ENCODE peak calls at places on chromosomes 6 and 20, in seven cellular contexts. Z is hippocampal formation, Y is K562, K is caudate nucleus, O is GM23248, I is renal cortical epithelial cell, U is NCI-H345. H is an unnamed sample.

GRCh38 chr6:136880748-136881460 is 41.2 kb upstream of the SLC35D3 start:
- DNase-seq in O (no peak), Z (no peak), U (no peak), I (no peak), K (no peak), Y (no peak), H (no peak)

GRCh38 chr20:46099491-46100287 is 9.9 kb upstream of the NCOA5 start:
- DNase-seq in O (peak), Y (no peak), U (no peak), K (no peak), I (no peak), Z (peak), H (no peak)

GRCh38 chr6:128572286-128572685 is 51.9 kb upstream of the PTPRK start:
- DNase-seq in K (no peak), I (no peak), Y (no peak), U (no peak), O (peak), Z (no peak), H (no peak)

GRCh38 chr6:64932486-64932885 is 774.5 kb downstream of the EYS start:
- DNase-seq in K (no peak), Y (no peak), I (peak), U (no peak), O (no peak), Z (no peak), H (no peak)

GRCh38 chr20:3174442-3175263 is 1.3 kb upstream of the LZTS3 start:
- DNase-seq in Z (no peak), K (no peak), O (peak), U (peak), I (peak), Y (no peak), H (no peak)

GRCh38 chr6:14309516-14309915 is 191.9 kb downstream of the CD83 start:
- DNase-seq in O (no peak), I (no peak), Z (no peak), U (no peak), Y (no peak), K (no peak), H (no peak)

GRCh38 chr6:140846518-140847277 is 1286.0 kb upstream of the GJE1 start:
- DNase-seq in I (peak), U (no peak), Y (no peak), Z (no peak), K (no peak), O (peak), H (no peak)

GRCh38 chr6:41975276-41975675 is 33.7 kb upstream of the CCND3 start:
- DNase-seq in O (no peak), I (no peak), U (no peak), Z (no peak), Y (no peak), K (no peak), H (no peak)

GRCh38 chr6:168711049-168711640 is 270.2 kb downstream of the SMOC2 start:
- DNase-seq in I (no peak), O (peak), K (no peak), Y (peak), Z (no peak), U (no peak), H (no peak)

GRCh38 chr20:3390759-3391500 is 16.5 kb downstream of the DNAAF9 start:
- DNase-seq in U (no peak), Y (no peak), K (no peak), O (no peak), Z (no peak), I (peak), H (no peak)

GRCh38 chr6:101730954-101731353 is 337.4 kb downstream of the GRIK2 start:
- DNase-seq in Z (no peak), O (peak), I (peak), K (no peak), U (no peak), Y (no peak), H (no peak)

GRCh38 chr6:22784611-22785010 is 215.2 kb downstream of the HDGFL1 start:
- DNase-seq in U (no peak), O (no peak), K (peak), Z (no peak), Y (no peak), I (no peak), H (no peak)

GRCh38 chr6:107704377-107705013 is 119.6 kb downstream of the SCML4 start:
- DNase-seq in O (peak), U (peak), Z (no peak), I (peak), K (no peak), Y (peak), H (no peak)

GRCh38 chr6:134253681-134254080 is 64.2 kb downstream of the SGK1 start:
- DNase-seq in Y (no peak), Z (peak), K (peak), I (peak), U (no peak), O (peak), H (no peak)

GRCh38 chr6:31497595-31498476 is at the start of gene MICB:
- DNase-seq in I (peak), O (peak), U (peak), K (peak), Y (peak), Z (no peak), H (peak)

GRCh38 chr6:13486679-13487121 is 700 bp downstream of the GFOD1 start:
- DNase-seq in K (peak), O (peak), Z (peak), U (no peak), I (no peak), Y (peak), H (peak)

GRCh38 chr20:33020278-33021161 is 10.9 kb upstream of the BPIFB6 start:
- DNase-seq in Y (no peak), U (no peak), I (no peak), Z (no peak), O (no peak), K (no peak), H (no peak)

GRCh38 chr20:17605131-17605660 is 35.3 kb downstream of the DSTN start:
- DNase-seq in I (peak), O (no peak), K (no peak), Y (no peak), Z (no peak), U (no peak), H (no peak)

GRCh38 chr6:101454106-101454676 is 60.7 kb downstream of the GRIK2 start:
- DNase-seq in I (no peak), Y (no peak), K (no peak), O (no peak), Z (no peak), U (no peak), H (no peak)

GRCh38 chr20:44264287-44264686 is 17.2 kb downstream of the GDAP1L1 start:
- DNase-seq in Z (no peak), I (no peak), U (no peak), K (no peak), Y (no peak), O (peak), H (no peak)

GRCh38 chr6:99905209-99906106 is 88.6 kb downstream of the MCHR2 start:
- DNase-seq in I (peak), Y (peak), Z (no peak), K (no peak), O (peak), U (peak), H (no peak)

GRCh38 chr6:12288211-12288618 is 1.9 kb upstream of the EDN1 start:
- DNase-seq in U (no peak), Z (no peak), K (no peak), O (no peak), I (no peak), Y (no peak), H (no peak)

GRCh38 chr20:820328-820953 is 13.1 kb upstream of the FAM110A start:
- DNase-seq in Z (no peak), U (no peak), Y (no peak), O (no peak), I (no peak), K (no peak), H (no peak)

GRCh38 chr6:12165722-12166121 is 124.4 kb upstream of the EDN1 start:
- DNase-seq in I (no peak), Y (no peak), U (no peak), O (no peak), Z (no peak), K (no peak), H (no peak)

GRCh38 chr6:140062042-140063041 is 687.9 kb upstream of the CITED2 start:
- DNase-seq in U (no peak), K (no peak), Z (no peak), O (peak), I (peak), Y (no peak), H (no peak)